ENCODE peak calls at places on chromosome 3, in eight cellular contexts. One of them, this sample, is unnamed.

GRCh38 chr3:180808823-180809575 is 103.5 kb upstream of the FXR1 start:
- DNase-seq in psoas muscle: no peak
- DNase-seq in fibroblast of lung: no peak
- DNase-seq in lung: no peak
- DNase-seq in suprapubic skin: no peak
- DNase-seq in kidney: no peak
- DNase-seq in sigmoid colon: no peak
- DNase-seq in CD8-positive, alpha-beta T cell: no peak
- DNase-seq in this sample: no peak

GRCh38 chr3:14857506-14857905 is 38.7 kb downstream of the FGD5 start:
- DNase-seq in psoas muscle: no peak
- DNase-seq in fibroblast of lung: no peak
- DNase-seq in lung: no peak
- DNase-seq in suprapubic skin: no peak
- DNase-seq in kidney: no peak
- DNase-seq in sigmoid colon: no peak
- DNase-seq in CD8-positive, alpha-beta T cell: no peak
- DNase-seq in this sample: no peak

GRCh38 chr3:35484939-35485605 is 154.3 kb upstream of the ARPP21 start:
- DNase-seq in psoas muscle: no peak
- DNase-seq in fibroblast of lung: no peak
- DNase-seq in lung: no peak
- DNase-seq in suprapubic skin: no peak
- DNase-seq in kidney: no peak
- DNase-seq in sigmoid colon: no peak
- DNase-seq in CD8-positive, alpha-beta T cell: no peak
- DNase-seq in this sample: no peak

GRCh38 chr3:195209083-195209835 is 61.7 kb downstream of the XXYLT1 start:
- DNase-seq in psoas muscle: peak; percentile 53
- DNase-seq in fibroblast of lung: no peak
- DNase-seq in lung: no peak
- DNase-seq in suprapubic skin: no peak
- DNase-seq in kidney: no peak
- DNase-seq in sigmoid colon: peak; percentile 77
- DNase-seq in CD8-positive, alpha-beta T cell: no peak
- DNase-seq in this sample: no peak

GRCh38 chr3:88936837-88937236 is 170.6 kb upstream of the EPHA3 start:
- DNase-seq in psoas muscle: no peak
- DNase-seq in fibroblast of lung: no peak
- DNase-seq in lung: no peak
- DNase-seq in suprapubic skin: no peak
- DNase-seq in kidney: no peak
- DNase-seq in sigmoid colon: no peak
- DNase-seq in CD8-positive, alpha-beta T cell: no peak
- DNase-seq in this sample: no peak

GRCh38 chr3:101310580-101311375 is 9.6 kb downstream of the IMPG2 start:
- DNase-seq in psoas muscle: no peak
- DNase-seq in fibroblast of lung: peak; percentile 66
- DNase-seq in lung: no peak
- DNase-seq in suprapubic skin: no peak
- DNase-seq in kidney: no peak
- DNase-seq in sigmoid colon: peak; percentile 59
- DNase-seq in CD8-positive, alpha-beta T cell: no peak
- DNase-seq in this sample: peak; percentile 9

GRCh38 chr3:184540777-184541681 is 20.6 kb upstream of the EPHB3 start:
- DNase-seq in psoas muscle: peak; percentile 37
- DNase-seq in fibroblast of lung: peak; percentile 33
- DNase-seq in lung: peak; percentile 85
- DNase-seq in suprapubic skin: peak; percentile 78
- DNase-seq in kidney: peak; percentile 87
- DNase-seq in sigmoid colon: peak; percentile 69
- DNase-seq in CD8-positive, alpha-beta T cell: peak; percentile 59
- DNase-seq in this sample: peak; percentile 83

GRCh38 chr3:183825380-183826161 is at the start of gene MAP6D1:
- DNase-seq in psoas muscle: peak; percentile 37
- DNase-seq in fibroblast of lung: peak; percentile 38
- DNase-seq in lung: no peak
- DNase-seq in suprapubic skin: no peak
- DNase-seq in kidney: no peak
- DNase-seq in sigmoid colon: no peak
- DNase-seq in CD8-positive, alpha-beta T cell: peak; percentile 14
- DNase-seq in this sample: peak; percentile 54

GRCh38 chr3:173599673-173600072 is 202.1 kb downstream of the NLGN1 start:
- DNase-seq in psoas muscle: no peak
- DNase-seq in fibroblast of lung: peak; percentile 36
- DNase-seq in lung: no peak
- DNase-seq in suprapubic skin: no peak
- DNase-seq in kidney: no peak
- DNase-seq in sigmoid colon: no peak
- DNase-seq in CD8-positive, alpha-beta T cell: no peak
- DNase-seq in this sample: no peak

GRCh38 chr3:47512416-47513124 is 942 bp downstream of the ELP6 start:
- DNase-seq in psoas muscle: peak; percentile 26
- DNase-seq in fibroblast of lung: peak; percentile 23
- DNase-seq in lung: no peak
- DNase-seq in suprapubic skin: peak; percentile 74
- DNase-seq in kidney: peak; percentile 80
- DNase-seq in sigmoid colon: peak; percentile 66
- DNase-seq in CD8-positive, alpha-beta T cell: no peak
- DNase-seq in this sample: peak; percentile 69

GRCh38 chr3:195736866-195737490 is 16.2 kb downstream of the MUC20 start:
- DNase-seq in psoas muscle: no peak
- DNase-seq in fibroblast of lung: no peak
- DNase-seq in lung: no peak
- DNase-seq in suprapubic skin: peak; percentile 31
- DNase-seq in kidney: peak; percentile 32
- DNase-seq in sigmoid colon: peak; percentile 33
- DNase-seq in CD8-positive, alpha-beta T cell: no peak
- DNase-seq in this sample: no peak

GRCh38 chr3:147191795-147192385 is 214.5 kb downstream of the ZIC4 start:
- DNase-seq in psoas muscle: no peak
- DNase-seq in fibroblast of lung: peak; percentile 68
- DNase-seq in lung: no peak
- DNase-seq in suprapubic skin: no peak
- DNase-seq in kidney: no peak
- DNase-seq in sigmoid colon: no peak
- DNase-seq in CD8-positive, alpha-beta T cell: no peak
- DNase-seq in this sample: no peak

GRCh38 chr3:123880998-123881561 is 3.1 kb downstream of the MYLK start:
- DNase-seq in psoas muscle: no peak
- DNase-seq in fibroblast of lung: peak; percentile 52
- DNase-seq in lung: no peak
- DNase-seq in suprapubic skin: no peak
- DNase-seq in kidney: peak; percentile 66
- DNase-seq in sigmoid colon: no peak
- DNase-seq in CD8-positive, alpha-beta T cell: no peak
- DNase-seq in this sample: peak; percentile 33

GRCh38 chr3:8993331-8993730 is 30.1 kb upstream of the RAD18 start:
- DNase-seq in psoas muscle: no peak
- DNase-seq in fibroblast of lung: no peak
- DNase-seq in lung: no peak
- DNase-seq in suprapubic skin: no peak
- DNase-seq in kidney: no peak
- DNase-seq in sigmoid colon: no peak
- DNase-seq in CD8-positive, alpha-beta T cell: no peak
- DNase-seq in this sample: no peak

GRCh38 chr3:178419078-178419477 is 117.2 kb upstream of the KCNMB2 start:
- DNase-seq in psoas muscle: no peak
- DNase-seq in fibroblast of lung: peak; percentile 40
- DNase-seq in lung: no peak
- DNase-seq in suprapubic skin: no peak
- DNase-seq in kidney: no peak
- DNase-seq in sigmoid colon: no peak
- DNase-seq in CD8-positive, alpha-beta T cell: no peak
- DNase-seq in this sample: no peak

GRCh38 chr3:40185029-40185695 is 124.3 kb upstream of the EIF1B start:
- DNase-seq in psoas muscle: no peak
- DNase-seq in fibroblast of lung: no peak
- DNase-seq in lung: no peak
- DNase-seq in suprapubic skin: no peak
- DNase-seq in kidney: no peak
- DNase-seq in sigmoid colon: no peak
- DNase-seq in CD8-positive, alpha-beta T cell: no peak
- DNase-seq in this sample: no peak

GRCh38 chr3:23743141-23743784 is 62.5 kb upstream of the UBE2E1 start:
- DNase-seq in psoas muscle: no peak
- DNase-seq in fibroblast of lung: no peak
- DNase-seq in lung: no peak
- DNase-seq in suprapubic skin: no peak
- DNase-seq in kidney: no peak
- DNase-seq in sigmoid colon: no peak
- DNase-seq in CD8-positive, alpha-beta T cell: no peak
- DNase-seq in this sample: no peak

GRCh38 chr3:122932251-122932967 is 95.2 kb downstream of the SEMA5B start:
- DNase-seq in psoas muscle: no peak
- DNase-seq in fibroblast of lung: peak; percentile 8
- DNase-seq in lung: no peak
- DNase-seq in suprapubic skin: no peak
- DNase-seq in kidney: peak; percentile 28
- DNase-seq in sigmoid colon: no peak
- DNase-seq in CD8-positive, alpha-beta T cell: no peak
- DNase-seq in this sample: no peak

GRCh38 chr3:29764603-29765254 is 483.9 kb downstream of the RBMS3 start:
- DNase-seq in psoas muscle: no peak
- DNase-seq in fibroblast of lung: peak; percentile 79
- DNase-seq in lung: peak; percentile 45
- DNase-seq in suprapubic skin: no peak
- DNase-seq in kidney: no peak
- DNase-seq in sigmoid colon: no peak
- DNase-seq in CD8-positive, alpha-beta T cell: no peak
- DNase-seq in this sample: no peak

GRCh38 chr3:195181781-195182469 is 89.0 kb downstream of the XXYLT1 start:
- DNase-seq in psoas muscle: no peak
- DNase-seq in fibroblast of lung: no peak
- DNase-seq in lung: no peak
- DNase-seq in suprapubic skin: no peak
- DNase-seq in kidney: no peak
- DNase-seq in sigmoid colon: peak; percentile 14
- DNase-seq in CD8-positive, alpha-beta T cell: no peak
- DNase-seq in this sample: no peak

GRCh38 chr3:127954642-127955041 is 39.6 kb downstream of the KBTBD12 start:
- DNase-seq in psoas muscle: peak; percentile 30
- DNase-seq in fibroblast of lung: no peak
- DNase-seq in lung: no peak
- DNase-seq in suprapubic skin: no peak
- DNase-seq in kidney: peak; percentile 55
- DNase-seq in sigmoid colon: no peak
- DNase-seq in CD8-positive, alpha-beta T cell: no peak
- DNase-seq in this sample: no peak

GRCh38 chr3:152211655-152212054 is 57.1 kb upstream of the MBNL1 start:
- DNase-seq in psoas muscle: no peak
- DNase-seq in fibroblast of lung: no peak
- DNase-seq in lung: no peak
- DNase-seq in suprapubic skin: no peak
- DNase-seq in kidney: no peak
- DNase-seq in sigmoid colon: no peak
- DNase-seq in CD8-positive, alpha-beta T cell: no peak
- DNase-seq in this sample: no peak

GRCh38 chr3:185308126-185308754 is 54.4 kb upstream of the EHHADH start:
- DNase-seq in psoas muscle: no peak
- DNase-seq in fibroblast of lung: peak; percentile 30
- DNase-seq in lung: peak; percentile 60
- DNase-seq in suprapubic skin: no peak
- DNase-seq in kidney: no peak
- DNase-seq in sigmoid colon: no peak
- DNase-seq in CD8-positive, alpha-beta T cell: peak; percentile 5
- DNase-seq in this sample: no peak

DNA sequence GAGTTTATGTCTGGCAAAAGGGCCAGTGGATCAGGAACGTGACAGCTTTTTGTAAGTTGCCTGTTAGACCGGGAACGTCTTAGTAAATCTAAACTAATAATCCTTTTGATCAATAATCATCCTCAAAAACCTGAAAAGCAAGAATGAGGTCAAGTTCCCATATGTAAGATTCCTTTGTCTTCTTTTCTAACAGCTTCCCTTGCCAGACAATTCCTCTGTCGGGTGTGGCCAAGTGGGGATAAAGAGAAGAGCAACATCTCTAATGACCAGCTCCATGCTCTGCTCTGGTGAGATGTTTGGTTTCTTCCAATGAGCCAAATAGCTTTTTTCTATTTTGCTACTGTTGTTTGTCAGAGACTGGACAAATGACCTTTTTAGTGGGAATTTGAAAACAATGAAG is 19.8 kb downstream of the FANCD2OS start:
- DNase-seq in psoas muscle: no peak
- DNase-seq in fibroblast of lung: peak; percentile 6
- DNase-seq in lung: no peak
- DNase-seq in suprapubic skin: no peak
- DNase-seq in kidney: no peak
- DNase-seq in sigmoid colon: no peak
- DNase-seq in CD8-positive, alpha-beta T cell: no peak
- DNase-seq in this sample: no peak
- H3K36me3 ChIP-seq in psoas muscle: no peaks in the 10 kb centered on the region
- H3K36me3 ChIP-seq in fibroblast of lung: no peaks in the 10 kb centered on the region
- H3K36me3 ChIP-seq in lung: no peaks in the 10 kb centered on the region
- H3K36me3 ChIP-seq in suprapubic skin: no peaks in the 10 kb centered on the region
- H3K36me3 ChIP-seq in kidney: no peaks in the 10 kb centered on the region
- H3K36me3 ChIP-seq in sigmoid colon: no peaks in the 10 kb centered on the region
- H3K36me3 ChIP-seq in CD8-positive, alpha-beta T cell: no peaks in the 10 kb centered on the region
- H3K36me3 ChIP-seq in this sample: no peaks in the 10 kb centered on the region

GRCh38 chr3:160449660-160450598 is at the start of gene TRIM59:
- DNase-seq in psoas muscle: peak; percentile 78
- DNase-seq in fibroblast of lung: peak; percentile 97
- DNase-seq in lung: peak; percentile 91
- DNase-seq in suprapubic skin: peak; percentile 87
- DNase-seq in kidney: peak; percentile 97
- DNase-seq in sigmoid colon: peak; percentile 95
- DNase-seq in CD8-positive, alpha-beta T cell: peak; percentile 92
- DNase-seq in this sample: peak; percentile 98
- TF ChIP-seq CTCF in psoas muscle: no peak
- TF ChIP-seq CTCF in fibroblast of lung: no peak
- TF ChIP-seq CTCF in lung: no peak
- TF ChIP-seq CTCF in suprapubic skin: no peak
- TF ChIP-seq CTCF in kidney: no peak
- TF ChIP-seq CTCF in sigmoid colon: no peak
- TF ChIP-seq CTCF in CD8-positive, alpha-beta T cell: no peak
- TF ChIP-seq CTCF in this sample: no peak

DNA sequence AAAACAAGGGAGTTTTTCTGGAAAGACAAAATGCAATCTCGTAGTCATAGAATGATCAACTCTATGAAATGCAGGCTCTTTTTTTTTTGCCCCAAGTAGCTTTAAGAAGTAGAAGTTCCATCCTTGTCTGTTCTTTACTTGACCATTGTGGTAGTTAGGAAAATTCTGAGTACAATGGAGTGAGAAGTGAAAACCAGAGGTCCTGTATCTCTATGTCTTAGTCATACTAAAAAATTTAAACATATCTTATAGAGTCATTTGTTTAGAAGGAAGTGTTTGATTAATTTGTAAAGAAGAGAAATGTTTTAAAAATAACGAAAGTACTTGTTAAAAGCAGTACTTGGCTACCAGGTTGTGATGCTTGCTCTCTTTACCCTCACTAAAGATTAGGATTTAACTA is 52.4 kb downstream of the PRKCI start:
- DNase-seq in psoas muscle: no peak
- DNase-seq in fibroblast of lung: no peak
- DNase-seq in lung: no peak
- DNase-seq in suprapubic skin: no peak
- DNase-seq in kidney: no peak
- DNase-seq in sigmoid colon: no peak
- DNase-seq in CD8-positive, alpha-beta T cell: no peak
- DNase-seq in this sample: no peak
- H3K36me3 ChIP-seq in psoas muscle: peaks cover 78% of the 10 kb centered on the region
- H3K36me3 ChIP-seq in fibroblast of lung: peaks cover under 1% of the 10 kb centered on the region
- H3K36me3 ChIP-seq in lung: peaks cover 23% of the 10 kb centered on the region
- H3K36me3 ChIP-seq in suprapubic skin: peaks cover 50% of the 10 kb centered on the region
- H3K36me3 ChIP-seq in kidney: peaks cover 2% of the 10 kb centered on the region
- H3K36me3 ChIP-seq in sigmoid colon: peaks cover 53% of the 10 kb centered on the region
- H3K36me3 ChIP-seq in CD8-positive, alpha-beta T cell: peaks cover 4% of the 10 kb centered on the region
- H3K36me3 ChIP-seq in this sample: no peaks in the 10 kb centered on the region

GRCh38 chr3:39146083-39146501 is 7.3 kb downstream of the CSRNP1 start:
- DNase-seq in psoas muscle: no peak
- DNase-seq in fibroblast of lung: no peak
- DNase-seq in lung: no peak
- DNase-seq in suprapubic skin: peak; percentile 79
- DNase-seq in kidney: no peak
- DNase-seq in sigmoid colon: peak; percentile 76
- DNase-seq in CD8-positive, alpha-beta T cell: no peak
- DNase-seq in this sample: peak; percentile 76
- TF ChIP-seq CTCF in psoas muscle: no peak
- TF ChIP-seq CTCF in fibroblast of lung: no peak
- TF ChIP-seq CTCF in lung: no peak
- TF ChIP-seq CTCF in suprapubic skin: peak; percentile 8
- TF ChIP-seq CTCF in kidney: no peak
- TF ChIP-seq CTCF in sigmoid colon: no peak
- TF ChIP-seq CTCF in CD8-positive, alpha-beta T cell: no peak
- TF ChIP-seq CTCF in this sample: peak; percentile 20